ENCODE peak calls at places on chromosomes 4 and X, in eight cellular contexts. T, P, K, W, N, Q, C and O are unnamed samples.

GRCh38 chrX:100677616-100678181 is 33.7 kb downstream of the SRPX2 start:
- DNase-seq in T (peak; percentile 53), P (no peak), K (no peak), W (no peak), N (no peak), Q (no peak), C (no peak), O (no peak)

GRCh38 chr4:109764785-109765419 is 35.0 kb upstream of the PLA2G12A start:
- DNase-seq in T (no peak), P (no peak), K (no peak), W (no peak), N (no peak), Q (no peak), C (no peak), O (no peak)

GRCh38 chr4:8545439-8545765 is 34.8 kb upstream of the GPR78 start:
- DNase-seq in T (no peak), P (no peak), K (no peak), W (no peak), N (peak; percentile 54), Q (no peak), C (no peak), O (no peak)

GRCh38 chrX:41085883-41086626 is 810 bp downstream of the USP9X start:
- DNase-seq in T (peak; percentile 42), P (peak; percentile 47), K (peak; percentile 80), W (no peak), N (peak; percentile 92), Q (peak; percentile 62), C (peak; percentile 60), O (peak; percentile 28)

GRCh38 chr4:29717658-29718057 is 1002.5 kb upstream of the PCDH7 start:
- DNase-seq in T (peak; percentile 23), P (no peak), K (no peak), W (no peak), N (no peak), Q (no peak), C (no peak), O (no peak)

GRCh38 chr4:3601992-3602391 is 69.8 kb upstream of the LRPAP1 start:
- DNase-seq in T (no peak), P (no peak), K (no peak), W (no peak), N (no peak), Q (no peak), C (no peak), O (no peak)

GRCh38 chr4:7733201-7733600 is 206.5 kb downstream of the AFAP1 start:
- DNase-seq in T (no peak), P (no peak), K (no peak), W (no peak), N (peak; percentile 18), Q (no peak), C (no peak), O (no peak)

GRCh38 chr4:168028970-168029610 is 63.2 kb upstream of the ANXA10 start:
- DNase-seq in T (peak; percentile 12), P (no peak), K (no peak), W (no peak), N (no peak), Q (no peak), C (no peak), O (no peak)

GRCh38 chr4:146379744-146380143 is 142.0 kb downstream of the SLC10A7 start:
- DNase-seq in T (peak; percentile 31), P (no peak), K (no peak), W (no peak), N (no peak), Q (no peak), C (no peak), O (no peak)

GRCh38 chr4:85393201-85393600 is 81.7 kb upstream of the ARHGAP24 start:
- DNase-seq in T (no peak), P (no peak), K (no peak), W (no peak), N (no peak), Q (no peak), C (no peak), O (no peak)

GRCh38 chrX:116135277-116135676 is 35.3 kb upstream of the AGTR2 start:
- DNase-seq in T (no peak), P (no peak), K (no peak), W (no peak), N (no peak), Q (no peak), C (no peak), O (no peak)

GRCh38 chrX:101051549-101052302 is at the start of gene TRMT2B:
- DNase-seq in T (peak; percentile 64), P (peak; percentile 82), K (peak; percentile 95), W (peak; percentile 52), N (peak; percentile 94), Q (peak; percentile 84), C (peak; percentile 73), O (peak; percentile 78)

GRCh38 chrX:131677655-131678628 is 134.1 kb downstream of the OR13H1 start:
- DNase-seq in T (peak; percentile 3), P (no peak), K (no peak), W (peak; percentile 18), N (peak; percentile 79), Q (peak; percentile 9), C (peak; percentile 17), O (peak; percentile 4)

DNA sequence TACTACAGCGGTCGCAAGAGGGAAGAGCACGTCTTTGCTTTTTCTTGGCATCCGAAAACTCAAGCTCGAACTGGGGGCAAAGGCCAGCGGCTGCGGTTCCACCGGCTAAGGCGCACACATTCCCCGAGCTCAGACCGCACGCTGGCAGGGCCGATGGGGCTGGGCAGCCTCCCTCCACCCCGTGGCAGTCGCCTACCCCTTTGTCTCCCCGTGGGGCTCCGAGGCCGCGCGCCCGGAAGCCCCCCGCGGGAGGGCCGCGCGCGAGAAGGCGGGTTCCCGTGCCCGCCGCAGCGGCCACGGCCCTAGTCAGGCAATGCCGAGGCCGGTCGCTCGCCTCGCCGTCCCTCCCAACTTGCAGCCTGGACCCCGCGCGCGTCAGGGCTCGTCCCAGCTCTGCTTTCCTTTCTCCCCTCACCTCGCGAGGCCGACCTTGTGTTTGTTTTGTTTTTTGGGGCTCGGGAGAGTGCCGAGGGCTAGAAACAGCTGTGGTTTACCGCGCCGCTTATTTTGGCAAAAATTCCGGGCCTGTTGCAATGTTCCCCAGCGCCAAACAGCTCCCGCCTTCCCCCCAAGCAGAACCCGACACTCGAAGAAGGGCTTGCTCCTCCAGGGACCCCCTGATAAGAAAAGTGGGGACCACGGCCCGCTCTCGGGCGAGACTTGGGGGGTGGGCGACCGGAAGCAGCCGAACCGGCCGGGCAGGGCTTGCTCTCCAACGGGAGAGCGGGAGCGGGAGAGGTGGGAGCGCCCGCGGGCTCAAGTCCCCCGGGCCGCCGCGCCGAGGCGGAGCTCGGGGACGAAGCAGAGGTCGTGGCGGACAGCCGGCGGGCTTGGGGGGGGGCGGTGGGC is 553 bp upstream of the N4BP2 start:
- DNase-seq in T (peak; percentile 83), P (peak; percentile 67), K (peak; percentile 84), W (no peak), N (peak; percentile 92), Q (peak; percentile 85), C (peak; percentile 75), O (peak; percentile 52)
- TF ChIP-seq POLR2A in T (peak; percentile 52), P (no peak), K (no peak), W (peak; percentile 44), N (no peak), Q (peak; percentile 84), C (no peak), O (peak; percentile 35)

GRCh38 chr4:4860381-4860802 is 927 bp downstream of the MSX1 start:
- DNase-seq in T (peak; percentile 35), P (no peak), K (no peak), W (no peak), N (no peak), Q (no peak), C (no peak), O (no peak)

GRCh38 chr4:4859799-4860380 is 425 bp downstream of the MSX1 start:
- DNase-seq in T (no peak), P (no peak), K (no peak), W (no peak), N (no peak), Q (no peak), C (no peak), O (no peak)

GRCh38 chr4:4858527-4858926 is 938 bp upstream of the MSX1 start:
- DNase-seq in T (no peak), P (no peak), K (no peak), W (no peak), N (no peak), Q (no peak), C (no peak), O (no peak)

GRCh38 chr4:4857809-4858508 is 1.5 kb upstream of the MSX1 start:
- DNase-seq in T (no peak), P (no peak), K (peak; percentile 50), W (no peak), N (no peak), Q (no peak), C (no peak), O (no peak)

GRCh38 chr4:4859010-4859798 is at the start of gene MSX1:
- DNase-seq in T (peak; percentile 75), P (peak; percentile 90), K (peak; percentile 90), W (peak; percentile 60), N (peak; percentile 89), Q (peak; percentile 60), C (peak; percentile 92), O (peak; percentile 84)
- TF ChIP-seq POLR2A in T (peak; percentile 94), P (peak; percentile 78), K (no peak), W (peak; percentile 98), N (no peak), Q (no peak), C (peak; percentile 94), O (peak; percentile 82)

DNA sequence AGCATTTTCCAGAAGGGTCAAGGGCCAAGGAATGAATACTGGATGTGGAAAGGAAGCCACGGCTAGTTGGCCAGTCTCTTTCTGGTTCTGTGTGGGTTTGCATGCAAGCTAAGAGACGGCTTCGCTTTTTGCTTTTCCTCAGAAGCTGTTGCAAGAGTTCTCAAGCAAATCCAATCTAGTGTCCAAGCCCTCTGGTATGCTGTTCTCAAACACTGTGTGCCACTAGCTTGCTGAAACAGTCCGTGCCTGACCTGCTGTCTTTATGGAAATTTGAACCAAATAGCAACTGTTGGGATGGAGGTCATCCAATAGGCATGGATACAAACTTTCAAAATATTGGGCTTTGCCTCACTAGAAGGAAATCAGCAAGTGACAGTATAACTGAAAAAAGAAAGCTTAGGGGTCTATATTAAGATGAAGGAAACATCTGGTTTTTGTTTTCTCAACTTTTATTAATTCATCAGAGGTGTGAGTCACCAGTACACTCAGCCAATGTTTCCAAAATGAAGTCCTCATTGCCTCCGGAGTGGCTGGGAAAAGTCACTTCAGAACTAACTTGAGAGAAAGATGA is 70.5 kb downstream of the SLC9A6 start:
- DNase-seq in T (peak; percentile 82), P (no peak), K (peak; percentile 91), W (no peak), N (no peak), Q (no peak), C (peak; percentile 51), O (no peak)
- TF ChIP-seq POLR2A in T (no peak), P (no peak), K (no peak), W (no peak), N (no peak), Q (no peak), C (no peak), O (no peak)

DNA sequence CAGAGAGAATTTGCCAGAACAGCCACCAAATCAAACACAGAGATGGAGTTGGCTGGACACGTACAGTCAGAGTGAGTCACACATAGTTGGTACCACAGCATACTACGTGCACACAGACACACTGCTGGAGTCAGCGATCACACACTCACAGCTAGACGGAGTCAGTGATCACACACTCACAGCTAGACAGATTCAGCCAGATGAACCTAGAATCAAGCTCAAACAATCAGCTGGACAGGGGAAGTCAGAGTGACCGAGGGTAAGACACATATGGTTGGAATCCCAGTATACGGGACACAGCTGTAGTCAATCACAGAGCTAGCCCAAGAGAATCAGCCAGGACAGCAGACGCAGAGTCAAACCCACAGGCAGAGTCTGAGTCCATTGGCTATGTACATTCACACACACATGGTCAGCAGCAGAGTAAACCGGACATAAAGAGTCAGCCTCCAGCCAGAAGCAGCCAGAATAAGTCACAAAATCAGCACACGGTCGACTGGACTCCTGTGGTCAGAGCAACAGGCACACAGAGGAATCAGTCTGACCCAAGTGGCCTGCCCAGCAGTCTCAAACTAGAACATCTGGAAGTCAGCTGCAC is 4.6 kb downstream of the SLC38A5 start:
- DNase-seq in T (peak; percentile 96), P (no peak), K (no peak), W (no peak), N (peak; percentile 6), Q (no peak), C (no peak), O (no peak)
- TF ChIP-seq POLR2A in T (peak; percentile 57), P (no peak), K (no peak), W (no peak), N (no peak), Q (no peak), C (no peak), O (no peak)